ENCODE peak calls at places on chromosomes 16 and 17, in seven cellular contexts. O is K562, Z is WTC11, W is HepG2, M is HCT116, R is GM12878, E is NB4. V is an unnamed sample.

GRCh38 chr17:82267575-82268379 is 5.7 kb downstream of the CSNK1D start:
- DNase-seq in O (no peak), Z (no peak), W (peak; percentile 99), M (no peak), R (no peak), E (peak; percentile 78), V (peak; percentile 94)

GRCh38 chr17:78272181-78272913 is 40.9 kb downstream of the TMEM235 start:
- DNase-seq in O (peak; percentile 76), Z (peak; percentile 67), W (no peak), M (no peak), R (no peak), E (no peak), V (no peak)

GRCh38 chr17:74865504-74866197 is 6.0 kb upstream of the GRIN2C start:
- DNase-seq in O (no peak), Z (no peak), W (no peak), M (no peak), R (no peak), E (no peak), V (no peak)

GRCh38 chr16:12815361-12815760 is 11.7 kb upstream of the CPPED1 start:
- DNase-seq in O (no peak), Z (no peak), W (peak; percentile 57), M (no peak), R (no peak), E (no peak), V (no peak)

GRCh38 chr16:48576927-48577326 is 33.1 kb downstream of the N4BP1 start:
- DNase-seq in O (no peak), Z (no peak), W (peak; percentile 48), M (no peak), R (no peak), E (peak; percentile 72), V (no peak)

GRCh38 chr17:8692916-8693315 is 51.7 kb downstream of the CCDC42 start:
- DNase-seq in O (no peak), Z (no peak), W (no peak), M (no peak), R (no peak), E (no peak), V (no peak)

GRCh38 chr17:34741967-34742366 is 162.6 kb downstream of the TMEM132E start:
- DNase-seq in O (no peak), Z (no peak), W (no peak), M (no peak), R (no peak), E (no peak), V (no peak)

GRCh38 chr16:57814896-57815295 is 12.6 kb upstream of the KIFC3 start:
- DNase-seq in O (no peak), Z (no peak), W (no peak), M (no peak), R (no peak), E (no peak), V (no peak)

GRCh38 chr17:21039839-21040575 is 2.8 kb downstream of the USP22 start:
- DNase-seq in O (peak; percentile 33), Z (no peak), W (peak; percentile 70), M (peak; percentile 53), R (no peak), E (peak; percentile 69), V (peak; percentile 57)

GRCh38 chr16:57115504-57116182 is 23.3 kb downstream of the CPNE2 start:
- DNase-seq in O (no peak), Z (no peak), W (no peak), M (no peak), R (no peak), E (no peak), V (no peak)

GRCh38 chr17:40818733-40819527 is 3.5 kb downstream of the KRT10 start:
- DNase-seq in O (peak; percentile 77), Z (peak; percentile 71), W (peak; percentile 68), M (peak; percentile 53), R (no peak), E (peak; percentile 85), V (peak; percentile 80)

GRCh38 chr17:56597495-56597990 is 4.0 kb downstream of the NOG start:
- DNase-seq in O (no peak), Z (peak; percentile 54), W (no peak), M (no peak), R (no peak), E (peak; percentile 48), V (no peak)

GRCh38 chr17:66747561-66748275 is 87.2 kb upstream of the CACNG5 start:
- DNase-seq in O (no peak), Z (no peak), W (no peak), M (no peak), R (no peak), E (no peak), V (no peak)

GRCh38 chr17:63099420-63099819 is 133.4 kb downstream of the TANC2 start:
- DNase-seq in O (no peak), Z (no peak), W (no peak), M (no peak), R (no peak), E (no peak), V (no peak)

GRCh38 chr16:70661534-70661917 is 15.2 kb downstream of the IL34 start:
- DNase-seq in O (no peak), Z (no peak), W (no peak), M (no peak), R (no peak), E (no peak), V (no peak)

GRCh38 chr17:41773190-41773588 is 13.3 kb downstream of the JUP start:
- DNase-seq in O (peak; percentile 26), Z (peak; percentile 41), W (peak; percentile 79), M (peak; percentile 79), R (no peak), E (no peak), V (peak; percentile 90)

GRCh38 chr17:10932938-10933337 is 95.1 kb upstream of the PIRT start:
- DNase-seq in O (no peak), Z (no peak), W (no peak), M (no peak), R (no peak), E (no peak), V (no peak)

GRCh38 chr17:49442051-49442450 is 27.4 kb upstream of the PHB1 start:
- DNase-seq in O (no peak), Z (no peak), W (no peak), M (no peak), R (no peak), E (no peak), V (no peak)

GRCh38 chr17:67132366-67132765 is 88.0 kb downstream of the CACNG1 start:
- DNase-seq in O (no peak), Z (no peak), W (no peak), M (no peak), R (no peak), E (no peak), V (no peak)

GRCh38 chr17:75352079-75352569 is 53.4 kb downstream of the GRB2 start:
- DNase-seq in O (no peak), Z (peak; percentile 66), W (no peak), M (no peak), R (no peak), E (no peak), V (no peak)

GRCh38 chr17:12118617-12119016 is 97.9 kb downstream of the MAP2K4 start:
- DNase-seq in O (no peak), Z (no peak), W (no peak), M (no peak), R (no peak), E (no peak), V (no peak)

GRCh38 chr16:15701975-15702970 is 52.2 kb downstream of the NDE1 start:
- DNase-seq in O (no peak), Z (no peak), W (no peak), M (no peak), R (no peak), E (no peak), V (no peak)

GRCh38 chr17:83062011-83062817 is 17.2 kb upstream of the METRNL start:
- DNase-seq in O (no peak), Z (no peak), W (no peak), M (no peak), R (no peak), E (no peak), V (no peak)

GRCh38 chr17:79920751-79921410 is 81.6 kb upstream of the CBX4 start:
- DNase-seq in O (no peak), Z (no peak), W (no peak), M (no peak), R (no peak), E (no peak), V (no peak)
- TF ChIP-seq MAX in O (no peak), Z (no peak), W (no peak), M (no peak), R (no peak), E (no peak), V (no peak)

GRCh38 chr17:13306310-13306962 is 288.6 kb upstream of the ELAC2 start:
- DNase-seq in O (peak; percentile 31), Z (peak; percentile 18), W (peak; percentile 69), M (peak; percentile 81), R (no peak), E (peak; percentile 92), V (peak; percentile 34)

GRCh38 chr17:13297198-13297597 is 279.4 kb upstream of the ELAC2 start:
- DNase-seq in O (no peak), Z (no peak), W (peak; percentile 7), M (no peak), R (no peak), E (no peak), V (no peak)

DNA sequence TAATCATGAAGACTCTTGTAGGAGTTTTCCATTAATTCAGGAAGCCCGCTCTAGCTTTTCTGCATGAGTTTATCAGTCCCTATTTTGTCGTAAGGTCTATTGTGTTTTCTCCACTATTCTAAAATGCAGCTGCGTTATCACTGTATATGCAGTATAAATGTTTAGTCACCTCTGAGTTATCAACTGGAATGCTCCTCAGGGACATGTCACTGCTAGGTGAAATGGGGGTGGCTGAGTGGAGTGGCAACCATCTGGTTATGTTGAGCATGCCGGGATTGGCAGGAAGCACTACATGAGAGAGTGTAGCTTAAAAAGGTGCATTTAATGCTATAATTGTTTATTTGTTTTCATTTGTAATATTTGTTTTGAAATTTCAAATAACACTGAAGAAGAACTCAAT is 285.2 kb upstream of the ELAC2 start:
- DNase-seq in O (no peak), Z (no peak), W (no peak), M (no peak), R (no peak), E (no peak), V (no peak)
- TF ChIP-seq MAX in O (no peak), Z (no peak), W (no peak), M (no peak), R (no peak), E (no peak), V (no peak)

DNA sequence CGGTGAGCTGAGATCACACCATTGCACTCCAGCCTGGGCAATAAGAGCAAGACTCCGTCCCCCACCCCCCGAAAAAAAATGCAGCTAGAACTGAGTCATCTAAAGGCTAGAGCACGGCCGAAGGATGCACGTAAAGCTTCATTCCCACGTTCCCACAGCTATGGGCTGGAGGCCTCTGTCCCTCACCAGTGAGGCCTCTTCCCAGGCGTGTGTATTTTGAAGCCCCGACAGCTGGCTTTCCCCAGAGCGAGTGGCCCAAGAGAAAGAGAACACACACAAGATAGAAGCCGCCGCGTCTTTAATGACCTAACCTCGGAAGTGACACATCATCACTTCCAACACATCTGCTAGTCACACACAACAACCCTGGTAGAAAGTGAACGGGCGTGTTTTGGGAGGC is 6.6 kb upstream of the KCTD5 start:
- DNase-seq in O (no peak), Z (no peak), W (no peak), M (peak; percentile 68), R (no peak), E (peak; percentile 23), V (no peak)
- TF ChIP-seq MAX in O (no peak), Z (no peak), W (no peak), M (peak; percentile 61), R (no peak), E (no peak), V (no peak)

GRCh38 chr16:30490210-30490609 is 17.7 kb downstream of the ITGAL start:
- DNase-seq in O (no peak), Z (no peak), W (no peak), M (no peak), R (no peak), E (no peak), V (no peak)
- TF ChIP-seq MAX in O (no peak), Z (no peak), W (no peak), M (no peak), R (no peak), E (no peak), V (no peak)

V was measured in A549.